ENCODE peak calls at places on chromosomes 6 and 20, in five cellular contexts. W, B, D, T and Z are unnamed samples.
A peak's percentile ranks its signal among the peaks of the same experiment; 100 is the strongest.

GRCh38 chr6:138272543-138273305 is 54.4 kb upstream of the PBOV1 start:
- DNase-seq in W (no peak), B (no peak), D (no peak), T (no peak), Z (peak; percentile 38)

GRCh38 chr6:114569643-114570042 is 226.8 kb upstream of the HS3ST5 start:
- DNase-seq in W (no peak), B (no peak), D (no peak), T (no peak), Z (no peak)

GRCh38 chr6:31332637-31333602 is 24.1 kb downstream of the HLA-B start:
- DNase-seq in W (no peak), B (no peak), D (no peak), T (no peak), Z (no peak)

GRCh38 chr6:35718354-35718695 is 18.5 kb upstream of the ARMC12 start:
- DNase-seq in W (no peak), B (no peak), D (no peak), T (no peak), Z (no peak)

GRCh38 chr20:24470031-24470781 is 777 bp downstream of the SYNDIG1 start:
- DNase-seq in W (no peak), B (no peak), D (no peak), T (no peak), Z (peak; percentile 33)

GRCh38 chr6:1145756-1146218 is 166.1 kb upstream of the FOXQ1 start:
- DNase-seq in W (no peak), B (no peak), D (no peak), T (no peak), Z (no peak)

GRCh38 chr6:137233561-137234504 is 14.6 kb upstream of the IFNGR1 start:
- DNase-seq in W (peak; percentile 64), B (no peak), D (peak; percentile 66), T (peak; percentile 86), Z (peak; percentile 92)

GRCh38 chr20:32474717-32474966 is 110.5 kb downstream of the NOL4L start:
- DNase-seq in W (no peak), B (no peak), D (no peak), T (no peak), Z (no peak)

GRCh38 chr20:62405108-62405980 is 1.7 kb downstream of the CABLES2 start:
- DNase-seq in W (peak; percentile 58), B (peak; percentile 38), D (peak; percentile 33), T (peak; percentile 73), Z (peak; percentile 70)

DNA sequence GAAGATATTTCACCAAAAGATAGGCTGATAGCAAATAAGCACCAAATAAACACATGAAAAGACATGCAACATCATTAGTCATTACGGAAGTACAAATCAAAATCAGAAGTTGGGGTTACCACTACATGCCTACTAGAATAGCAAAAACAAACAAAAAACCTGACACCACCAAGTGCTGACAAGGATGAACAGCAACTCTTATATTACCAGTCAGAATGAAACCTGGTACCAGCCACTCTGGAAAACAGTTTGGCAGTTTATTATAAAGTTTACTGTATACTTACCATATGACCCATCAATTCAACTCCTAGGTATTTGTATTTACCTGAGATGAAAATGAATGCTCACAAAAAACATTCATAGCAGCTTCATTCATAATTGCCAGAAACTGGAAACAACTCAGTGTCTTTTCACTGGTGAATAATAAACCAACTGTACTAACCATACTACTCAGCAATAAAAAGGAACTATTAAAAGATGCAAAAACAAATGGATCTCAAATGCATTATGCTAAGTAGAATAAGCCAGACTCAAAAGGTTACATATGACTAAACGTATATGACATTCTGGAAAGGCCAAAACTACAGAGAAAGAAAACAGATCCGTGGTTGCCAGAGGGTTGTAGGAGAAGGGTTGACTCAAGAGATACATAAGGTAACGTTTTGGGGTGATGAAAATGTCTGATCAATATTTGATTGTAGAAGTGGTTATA is 33.0 kb downstream of the NUP153 start:
- DNase-seq in W (no peak), B (no peak), D (no peak), T (no peak), Z (no peak)
- TF ChIP-seq CTCF in W (no peak), B (no peak), D (no peak), T (no peak), Z (no peak)

GRCh38 chr20:310645-311044 is 13.3 kb downstream of the ZCCHC3 start:
- DNase-seq in W (no peak), B (no peak), D (no peak), T (no peak), Z (no peak)
- H3K4me3 ChIP-seq in W (no peak overlapping the region), B (peak overlapping the region; percentile 69), D (peak overlapping the region; percentile 53), T (no peak overlapping the region), Z (peak overlapping the region; percentile 22)

DNA sequence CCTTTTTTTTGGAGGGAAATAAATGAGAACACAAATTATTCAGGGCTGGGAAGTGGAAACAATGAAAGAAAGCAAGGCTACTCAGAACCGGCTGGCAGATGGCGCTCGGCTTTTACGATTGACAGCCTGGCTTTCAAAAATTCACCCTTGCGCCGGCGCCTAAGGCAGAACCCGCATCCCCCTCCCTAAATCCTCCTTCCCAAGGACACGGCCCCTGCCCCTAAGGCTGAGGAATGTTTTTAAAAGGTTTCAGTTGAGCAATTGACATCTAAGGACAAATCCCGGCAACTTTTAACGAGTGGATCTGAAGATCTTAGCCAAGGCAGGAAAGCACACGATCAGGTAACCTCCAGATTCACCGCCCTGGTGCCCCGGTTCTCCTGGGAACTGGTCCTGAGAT is 16.3 kb downstream of the GNAS start:
- DNase-seq in W (no peak), B (no peak), D (no peak), T (no peak), Z (peak; percentile 49)
- TF ChIP-seq CTCF in W (peak; percentile 24), B (peak; percentile 36), D (peak; percentile 16), T (no peak), Z (peak; percentile 69)

DNA sequence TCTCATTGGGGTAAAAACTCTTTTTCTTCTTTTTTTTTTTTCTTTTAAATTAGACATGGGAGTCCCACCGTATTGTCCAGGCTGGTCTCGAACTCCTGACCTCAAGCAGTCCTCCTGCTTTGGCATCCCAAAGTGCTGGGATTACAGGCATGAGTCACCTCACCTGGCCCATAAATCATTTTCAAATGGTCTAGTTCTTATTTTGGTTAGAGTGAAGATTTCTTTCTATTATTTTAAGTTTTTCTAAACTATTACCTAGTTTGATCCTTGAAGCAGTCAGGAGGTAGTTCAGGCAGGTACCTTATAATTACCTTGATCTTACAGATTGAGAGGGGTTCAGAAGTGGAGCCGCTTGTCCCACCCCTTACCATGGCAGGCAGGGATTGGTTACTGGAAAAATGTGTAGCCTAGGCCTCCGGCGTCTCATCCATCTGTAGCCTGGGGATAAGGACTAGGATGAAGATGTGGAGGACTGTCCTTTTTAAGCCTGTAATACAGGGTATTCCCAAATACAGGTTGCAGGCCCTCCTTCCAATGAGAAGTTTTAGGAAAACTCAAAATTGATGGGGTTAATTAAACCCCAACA is 2.7 kb downstream of the HMGA1 start:
- DNase-seq in W (no peak), B (no peak), D (no peak), T (peak; percentile 25), Z (no peak)
- H3K4me3 ChIP-seq in W (peak overlapping the region; percentile 69), B (no peak overlapping the region), D (no peak overlapping the region), T (no peak overlapping the region), Z (no peak overlapping the region)

GRCh38 chr6:104940881-104941693 is 15.8 kb upstream of the LIN28B start:
- DNase-seq in W (peak; percentile 18), B (no peak), D (no peak), T (peak; percentile 59), Z (peak; percentile 50)
- TF ChIP-seq CTCF in W (peak; percentile 37), B (peak; percentile 62), D (peak; percentile 73), T (peak; percentile 49), Z (peak; percentile 58)

DNA sequence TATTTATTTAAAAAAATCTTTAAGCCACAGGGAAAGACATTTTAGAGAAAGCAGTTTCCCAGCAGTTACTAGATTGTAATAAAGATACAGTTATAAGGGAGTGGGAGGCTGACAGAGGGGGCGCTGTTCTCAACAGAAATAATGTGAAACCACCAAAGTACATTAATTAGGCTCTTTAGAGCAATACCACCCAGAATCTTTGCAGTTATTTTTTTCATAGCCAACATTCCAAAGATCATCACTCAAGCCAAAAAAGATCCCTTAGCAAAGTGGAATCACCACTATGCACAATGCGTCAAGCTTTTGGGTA is 331.3 kb upstream of the DEFB112 start:
- DNase-seq in W (no peak), B (no peak), D (no peak), T (no peak), Z (no peak)
- H3K4me3 ChIP-seq in W (no peak overlapping the region), B (no peak overlapping the region), D (no peak overlapping the region), T (no peak overlapping the region), Z (no peak overlapping the region)